ENCODE peak calls at places on chromosomes 12 and 14, in six cellular contexts. R is transverse colon, V is stomach, W is A549, C is suprapubic skin, P is ovary. T is an unnamed sample.

GRCh38 chr12:105935981-105936380 is 202.8 kb downstream of the NUAK1 start:
- DNase-seq in R (no peak), V (no peak), W (no peak), C (no peak), P (no peak), T (no peak)

GRCh38 chr12:17361224-17361623 is 728.8 kb downstream of the RERGL start:
- DNase-seq in R (no peak), V (no peak), W (no peak), C (no peak), P (no peak), T (no peak)

GRCh38 chr12:113361574-113362370 is 3.4 kb downstream of the PLBD2 start:
- DNase-seq in R (no peak), V (no peak), W (no peak), C (no peak), P (no peak), T (no peak)

GRCh38 chr14:41901089-41901488 is 294.4 kb downstream of the LRFN5 start:
- DNase-seq in R (no peak), V (no peak), W (no peak), C (no peak), P (no peak), T (no peak)

GRCh38 chr12:63294327-63294632 is 143.3 kb upstream of the AVPR1A start:
- DNase-seq in R (no peak), V (no peak), W (peak), C (no peak), P (no peak), T (no peak)

GRCh38 chr14:57388072-57388471 is 2.3 kb upstream of the NAA30 start:
- DNase-seq in R (no peak), V (no peak), W (no peak), C (no peak), P (no peak), T (no peak)

GRCh38 chr14:90552465-90553297 is 155.9 kb downstream of the CALM1 start:
- DNase-seq in R (no peak), V (no peak), W (no peak), C (no peak), P (no peak), T (no peak)

GRCh38 chr12:121240484-121241202 is 30.7 kb downstream of the P2RX4 start:
- DNase-seq in R (peak), V (peak), W (no peak), C (peak), P (peak), T (peak)

GRCh38 chr12:72214163-72214562 is 58.0 kb upstream of the TRHDE start:
- DNase-seq in R (no peak), V (no peak), W (no peak), C (no peak), P (no peak), T (no peak)

GRCh38 chr14:103719766-103720165 is 4.2 kb downstream of the ZFYVE21 start:
- DNase-seq in R (no peak), V (no peak), W (no peak), C (no peak), P (no peak), T (no peak)

GRCh38 chr14:24322672-24323071 is 11.4 kb downstream of the LTB4R start:
- DNase-seq in R (no peak), V (no peak), W (no peak), C (no peak), P (no peak), T (no peak)

GRCh38 chr12:96083020-96083489 is 47.7 kb upstream of the LTA4H start:
- DNase-seq in R (no peak), V (no peak), W (no peak), C (no peak), P (no peak), T (no peak)

GRCh38 chr12:22406622-22407021 is 72.1 kb upstream of the ST8SIA1 start:
- DNase-seq in R (no peak), V (no peak), W (no peak), C (no peak), P (no peak), T (no peak)

GRCh38 chr14:52609445-52610044 is 56.9 kb downstream of the GPR137C start:
- DNase-seq in R (no peak), V (no peak), W (no peak), C (no peak), P (no peak), T (peak)

GRCh38 chr14:92684801-92685560 is 63.4 kb downstream of the LGMN start:
- DNase-seq in R (no peak), V (no peak), W (no peak), C (no peak), P (no peak), T (peak)

GRCh38 chr12:49873361-49873934 is 30.3 kb downstream of the FAIM2 start:
- DNase-seq in R (no peak), V (peak), W (no peak), C (no peak), P (no peak), T (no peak)

GRCh38 chr12:102249073-102249854 is 51.6 kb upstream of the PMCH start:
- DNase-seq in R (no peak), V (no peak), W (no peak), C (no peak), P (no peak), T (no peak)

GRCh38 chr14:74927225-74927624 is 4.2 kb upstream of the RPS6KL1 start:
- DNase-seq in R (no peak), V (no peak), W (no peak), C (no peak), P (no peak), T (no peak)

GRCh38 chr12:68378859-68379628 is 46.9 kb upstream of the MDM1 start:
- DNase-seq in R (peak), V (peak), W (no peak), C (no peak), P (no peak), T (no peak)

DNA sequence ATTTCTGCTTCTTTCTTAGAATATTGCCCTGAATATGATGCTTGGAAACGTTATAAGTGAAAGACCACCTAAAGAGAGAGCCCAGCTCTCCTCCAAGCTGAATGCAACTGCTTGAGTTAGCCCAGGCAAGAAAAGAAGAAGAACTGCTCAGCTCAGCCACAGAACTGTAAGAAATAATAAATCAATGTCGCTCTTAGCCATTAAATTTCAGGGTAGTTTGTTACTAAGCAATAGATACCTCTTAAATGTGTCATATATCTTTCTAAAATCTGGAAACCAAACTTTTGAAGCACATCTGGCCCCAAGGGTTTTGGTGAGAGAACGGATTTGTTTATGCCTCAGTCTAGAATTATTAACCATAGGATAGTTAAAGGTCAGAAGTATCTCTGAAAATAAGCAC is 50.4 kb downstream of the SLC6A15 start:
- DNase-seq in R (no peak), V (no peak), W (no peak), C (no peak), P (no peak), T (no peak)
- TF ChIP-seq EP300 in R (no peak), V (no peak), W (no peak), C (no peak), P (no peak), T (no peak)

GRCh38 chr12:20445693-20446092 is 77.4 kb downstream of the PDE3A start:
- DNase-seq in R (no peak), V (no peak), W (no peak), C (no peak), P (no peak), T (no peak)
- TF ChIP-seq EP300 in R (no peak), V (no peak), W (no peak), C (no peak), P (no peak), T (no peak)

GRCh38 chr14:78367355-78367754 is 197.2 kb downstream of the NRXN3 start:
- DNase-seq in R (no peak), V (no peak), W (no peak), C (no peak), P (no peak), T (no peak)
- TF ChIP-seq EP300 in R (no peak), V (no peak), W (no peak), C (no peak), P (no peak), T (no peak)

GRCh38 chr14:50736932-50737419 is 68.9 kb upstream of the SAV1 start:
- DNase-seq in R (no peak), V (no peak), W (no peak), C (no peak), P (no peak), T (no peak)

GRCh38 chr14:50739186-50739585 is 71.1 kb upstream of the SAV1 start:
- DNase-seq in R (no peak), V (no peak), W (no peak), C (no peak), P (no peak), T (no peak)

GRCh38 chr14:50733479-50733878 is 65.4 kb upstream of the SAV1 start:
- DNase-seq in R (no peak), V (no peak), W (no peak), C (no peak), P (no peak), T (no peak)

GRCh38 chr14:50740858-50741257 is 72.8 kb upstream of the SAV1 start:
- DNase-seq in R (no peak), V (no peak), W (no peak), C (no peak), P (no peak), T (no peak)

GRCh38 chr14:50734950-50735697 is 67.0 kb upstream of the SAV1 start:
- DNase-seq in R (no peak), V (no peak), W (no peak), C (no peak), P (no peak), T (no peak)
- TF ChIP-seq EP300 in R (no peak), V (no peak), W (no peak), C (no peak), P (no peak), T (no peak)

GRCh38 chr12:12977231-12977630 is 22.8 kb downstream of the HEBP1 start:
- DNase-seq in R (no peak), V (no peak), W (no peak), C (no peak), P (no peak), T (no peak)

GRCh38 chr12:12975322-12976077 is 23.5 kb upstream of the GPRC5D start:
- DNase-seq in R (peak), V (peak), W (peak), C (no peak), P (no peak), T (peak)

GRCh38 chr12:12974211-12974610 is 22.2 kb upstream of the GPRC5D start:
- DNase-seq in R (no peak), V (no peak), W (no peak), C (no peak), P (no peak), T (no peak)

GRCh38 chr12:12979151-12979550 is 20.9 kb downstream of the HEBP1 start:
- DNase-seq in R (no peak), V (no peak), W (no peak), C (no peak), P (no peak), T (no peak)

DNA sequence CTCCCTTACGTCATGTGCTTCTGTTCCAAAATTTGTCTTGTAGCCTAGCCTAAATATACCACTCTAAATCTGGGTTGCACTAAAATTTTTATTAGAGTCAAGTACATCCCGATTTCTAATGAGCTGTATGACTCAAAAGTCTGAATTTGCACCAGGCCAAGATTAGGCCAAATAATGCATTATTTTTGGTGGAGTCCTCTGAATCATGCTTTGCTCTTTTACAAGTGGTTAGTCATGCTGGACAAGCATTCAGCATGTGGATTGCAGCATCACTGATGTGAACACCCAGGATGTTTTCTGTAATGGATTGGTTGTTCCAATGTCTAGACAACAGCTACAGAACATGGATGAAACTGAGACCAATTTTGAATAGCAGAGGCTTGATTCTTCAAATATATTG is 23.7 kb downstream of the HEBP1 start:
- DNase-seq in R (no peak), V (no peak), W (peak), C (no peak), P (no peak), T (no peak)
- TF ChIP-seq EP300 in R (no peak), V (no peak), W (no peak), C (no peak), P (no peak), T (no peak)